ENCODE peak calls at places on chromosomes 5 and 9, in ten cellular contexts. One of them, this sample, is unnamed.
A peak's percentile ranks its signal among the peaks of the same experiment; 100 is the strongest.

GRCh38 chr5:134140530-134141201 is 26.2 kb downstream of the TCF7 start:
- DNase-seq in NCI-H1092: peak; percentile 17
- DNase-seq in stimulated activated CD4-positive, alpha-beta T cell treated with anti-CD3 and anti-CD28 coated beads, Interleukin-1b, Interleukin-23, amount 100 ng/mL, for 1 hour: peak; percentile 43
- DNase-seq in iPS DF 6.9: peak; percentile 63
- DNase-seq in cardiac muscle cell: peak; percentile 82
- DNase-seq in GM19239: no peak
- DNase-seq in myocyte: peak; percentile 78
- DNase-seq in SW 1271: peak; percentile 65
- DNase-seq in lower lobe of right lung: peak; percentile 68
- DNase-seq in activated naive CD4-positive, alpha-beta T cell: no peak
- DNase-seq in this sample: no peak

GRCh38 chr5:66993448-66993847 is 203.2 kb downstream of the CD180 start:
- DNase-seq in cardiac muscle cell: no peak
- DNase-seq in myocyte: no peak
- DNase-seq in stimulated activated CD4-positive, alpha-beta T cell treated with anti-CD3 and anti-CD28 coated beads, Interleukin-1b, Interleukin-23, amount 100 ng/mL, for 1 hour: no peak
- DNase-seq in activated naive CD4-positive, alpha-beta T cell: no peak
- DNase-seq in lower lobe of right lung: no peak
- DNase-seq in iPS DF 6.9: no peak
- DNase-seq in GM19239: no peak
- DNase-seq in SW 1271: no peak
- DNase-seq in NCI-H1092: no peak
- DNase-seq in this sample: no peak

GRCh38 chr9:121700831-121701419 is 49.5 kb downstream of the DAB2IP start:
- DNase-seq in SW 1271: no peak
- DNase-seq in iPS DF 6.9: no peak
- DNase-seq in stimulated activated CD4-positive, alpha-beta T cell treated with anti-CD3 and anti-CD28 coated beads, Interleukin-1b, Interleukin-23, amount 100 ng/mL, for 1 hour: no peak
- DNase-seq in lower lobe of right lung: no peak
- DNase-seq in cardiac muscle cell: no peak
- DNase-seq in myocyte: no peak
- DNase-seq in activated naive CD4-positive, alpha-beta T cell: no peak
- DNase-seq in GM19239: no peak
- DNase-seq in NCI-H1092: no peak
- DNase-seq in this sample: no peak

GRCh38 chr5:73887688-73888087 is 261.7 kb downstream of the ARHGEF28 start:
- DNase-seq in NCI-H1092: no peak
- DNase-seq in iPS DF 6.9: no peak
- DNase-seq in lower lobe of right lung: no peak
- DNase-seq in GM19239: no peak
- DNase-seq in stimulated activated CD4-positive, alpha-beta T cell treated with anti-CD3 and anti-CD28 coated beads, Interleukin-1b, Interleukin-23, amount 100 ng/mL, for 1 hour: no peak
- DNase-seq in activated naive CD4-positive, alpha-beta T cell: no peak
- DNase-seq in myocyte: no peak
- DNase-seq in cardiac muscle cell: no peak
- DNase-seq in SW 1271: no peak
- DNase-seq in this sample: no peak

GRCh38 chr5:112109331-112109993 is 309.6 kb downstream of the EPB41L4A start:
- DNase-seq in iPS DF 6.9: peak; percentile 16
- DNase-seq in cardiac muscle cell: peak; percentile 95
- DNase-seq in NCI-H1092: peak; percentile 1
- DNase-seq in SW 1271: no peak
- DNase-seq in activated naive CD4-positive, alpha-beta T cell: no peak
- DNase-seq in GM19239: no peak
- DNase-seq in lower lobe of right lung: peak; percentile 72
- DNase-seq in stimulated activated CD4-positive, alpha-beta T cell treated with anti-CD3 and anti-CD28 coated beads, Interleukin-1b, Interleukin-23, amount 100 ng/mL, for 1 hour: no peak
- DNase-seq in myocyte: peak; percentile 21
- DNase-seq in this sample: no peak

GRCh38 chr9:94825620-94825958 is 99.1 kb downstream of the AOPEP start:
- DNase-seq in cardiac muscle cell: no peak
- DNase-seq in activated naive CD4-positive, alpha-beta T cell: no peak
- DNase-seq in SW 1271: no peak
- DNase-seq in stimulated activated CD4-positive, alpha-beta T cell treated with anti-CD3 and anti-CD28 coated beads, Interleukin-1b, Interleukin-23, amount 100 ng/mL, for 1 hour: no peak
- DNase-seq in iPS DF 6.9: no peak
- DNase-seq in lower lobe of right lung: no peak
- DNase-seq in myocyte: no peak
- DNase-seq in GM19239: no peak
- DNase-seq in NCI-H1092: no peak
- DNase-seq in this sample: no peak

GRCh38 chr5:4520557-4520956 is 619.6 kb upstream of the ADAMTS16 start:
- DNase-seq in myocyte: no peak
- DNase-seq in NCI-H1092: no peak
- DNase-seq in lower lobe of right lung: no peak
- DNase-seq in GM19239: no peak
- DNase-seq in SW 1271: no peak
- DNase-seq in iPS DF 6.9: no peak
- DNase-seq in stimulated activated CD4-positive, alpha-beta T cell treated with anti-CD3 and anti-CD28 coated beads, Interleukin-1b, Interleukin-23, amount 100 ng/mL, for 1 hour: no peak
- DNase-seq in activated naive CD4-positive, alpha-beta T cell: no peak
- DNase-seq in cardiac muscle cell: no peak
- DNase-seq in this sample: no peak

GRCh38 chr5:143739741-143740140 is 72.2 kb upstream of the HMHB1 start:
- DNase-seq in cardiac muscle cell: no peak
- DNase-seq in stimulated activated CD4-positive, alpha-beta T cell treated with anti-CD3 and anti-CD28 coated beads, Interleukin-1b, Interleukin-23, amount 100 ng/mL, for 1 hour: no peak
- DNase-seq in NCI-H1092: no peak
- DNase-seq in myocyte: no peak
- DNase-seq in SW 1271: no peak
- DNase-seq in iPS DF 6.9: no peak
- DNase-seq in activated naive CD4-positive, alpha-beta T cell: no peak
- DNase-seq in GM19239: no peak
- DNase-seq in lower lobe of right lung: no peak
- DNase-seq in this sample: no peak

GRCh38 chr9:136858844-136859757 is 7.0 kb downstream of the MAMDC4 start:
- DNase-seq in NCI-H1092: no peak
- DNase-seq in cardiac muscle cell: peak; percentile 54
- DNase-seq in myocyte: no peak
- DNase-seq in stimulated activated CD4-positive, alpha-beta T cell treated with anti-CD3 and anti-CD28 coated beads, Interleukin-1b, Interleukin-23, amount 100 ng/mL, for 1 hour: no peak
- DNase-seq in lower lobe of right lung: peak; percentile 70
- DNase-seq in activated naive CD4-positive, alpha-beta T cell: no peak
- DNase-seq in SW 1271: no peak
- DNase-seq in GM19239: no peak
- DNase-seq in iPS DF 6.9: no peak
- DNase-seq in this sample: peak; percentile 53

GRCh38 chr9:68844623-68845612 is 139.9 kb downstream of the PIP5K1B start:
- DNase-seq in stimulated activated CD4-positive, alpha-beta T cell treated with anti-CD3 and anti-CD28 coated beads, Interleukin-1b, Interleukin-23, amount 100 ng/mL, for 1 hour: no peak
- DNase-seq in NCI-H1092: peak; percentile 29
- DNase-seq in myocyte: peak; percentile 50
- DNase-seq in lower lobe of right lung: no peak
- DNase-seq in activated naive CD4-positive, alpha-beta T cell: no peak
- DNase-seq in iPS DF 6.9: no peak
- DNase-seq in cardiac muscle cell: peak; percentile 55
- DNase-seq in GM19239: peak; percentile 28
- DNase-seq in SW 1271: peak; percentile 22
- DNase-seq in this sample: no peak

GRCh38 chr5:140043508-140043872 is 391 bp upstream of the NRG2 start:
- DNase-seq in myocyte: no peak
- DNase-seq in activated naive CD4-positive, alpha-beta T cell: no peak
- DNase-seq in GM19239: no peak
- DNase-seq in SW 1271: peak; percentile 90
- DNase-seq in NCI-H1092: no peak
- DNase-seq in iPS DF 6.9: no peak
- DNase-seq in lower lobe of right lung: no peak
- DNase-seq in stimulated activated CD4-positive, alpha-beta T cell treated with anti-CD3 and anti-CD28 coated beads, Interleukin-1b, Interleukin-23, amount 100 ng/mL, for 1 hour: no peak
- DNase-seq in cardiac muscle cell: no peak
- DNase-seq in this sample: no peak

GRCh38 chr9:112421771-112422222 is 41.9 kb downstream of the HSDL2 start:
- DNase-seq in SW 1271: no peak
- DNase-seq in GM19239: no peak
- DNase-seq in myocyte: peak; percentile 48
- DNase-seq in lower lobe of right lung: no peak
- DNase-seq in iPS DF 6.9: no peak
- DNase-seq in stimulated activated CD4-positive, alpha-beta T cell treated with anti-CD3 and anti-CD28 coated beads, Interleukin-1b, Interleukin-23, amount 100 ng/mL, for 1 hour: no peak
- DNase-seq in NCI-H1092: no peak
- DNase-seq in activated naive CD4-positive, alpha-beta T cell: no peak
- DNase-seq in cardiac muscle cell: peak; percentile 2
- DNase-seq in this sample: no peak

GRCh38 chr5:135091286-135091685 is 57.3 kb upstream of the PITX1 start:
- DNase-seq in lower lobe of right lung: no peak
- DNase-seq in activated naive CD4-positive, alpha-beta T cell: no peak
- DNase-seq in NCI-H1092: no peak
- DNase-seq in SW 1271: no peak
- DNase-seq in myocyte: no peak
- DNase-seq in cardiac muscle cell: no peak
- DNase-seq in GM19239: no peak
- DNase-seq in iPS DF 6.9: no peak
- DNase-seq in stimulated activated CD4-positive, alpha-beta T cell treated with anti-CD3 and anti-CD28 coated beads, Interleukin-1b, Interleukin-23, amount 100 ng/mL, for 1 hour: no peak
- DNase-seq in this sample: no peak

GRCh38 chr5:120538149-120538548 is 74.0 kb downstream of the PRR16 start:
- DNase-seq in iPS DF 6.9: no peak
- DNase-seq in NCI-H1092: no peak
- DNase-seq in activated naive CD4-positive, alpha-beta T cell: no peak
- DNase-seq in cardiac muscle cell: no peak
- DNase-seq in lower lobe of right lung: no peak
- DNase-seq in GM19239: no peak
- DNase-seq in stimulated activated CD4-positive, alpha-beta T cell treated with anti-CD3 and anti-CD28 coated beads, Interleukin-1b, Interleukin-23, amount 100 ng/mL, for 1 hour: no peak
- DNase-seq in SW 1271: peak; percentile 51
- DNase-seq in myocyte: no peak
- DNase-seq in this sample: no peak

GRCh38 chr9:95067888-95068287 is 249.6 kb downstream of the FANCC start:
- DNase-seq in activated naive CD4-positive, alpha-beta T cell: no peak
- DNase-seq in myocyte: no peak
- DNase-seq in iPS DF 6.9: no peak
- DNase-seq in lower lobe of right lung: no peak
- DNase-seq in cardiac muscle cell: no peak
- DNase-seq in SW 1271: no peak
- DNase-seq in stimulated activated CD4-positive, alpha-beta T cell treated with anti-CD3 and anti-CD28 coated beads, Interleukin-1b, Interleukin-23, amount 100 ng/mL, for 1 hour: no peak
- DNase-seq in GM19239: no peak
- DNase-seq in NCI-H1092: no peak
- DNase-seq in this sample: no peak

GRCh38 chr5:35884789-35885172 is 28.1 kb downstream of the IL7R start:
- DNase-seq in cardiac muscle cell: no peak
- DNase-seq in lower lobe of right lung: no peak
- DNase-seq in activated naive CD4-positive, alpha-beta T cell: no peak
- DNase-seq in myocyte: no peak
- DNase-seq in SW 1271: no peak
- DNase-seq in stimulated activated CD4-positive, alpha-beta T cell treated with anti-CD3 and anti-CD28 coated beads, Interleukin-1b, Interleukin-23, amount 100 ng/mL, for 1 hour: no peak
- DNase-seq in iPS DF 6.9: no peak
- DNase-seq in NCI-H1092: no peak
- DNase-seq in GM19239: no peak
- DNase-seq in this sample: no peak

GRCh38 chr5:74017786-74018211 is 391.8 kb downstream of the ARHGEF28 start:
- DNase-seq in NCI-H1092: peak; percentile 81
- DNase-seq in cardiac muscle cell: peak; percentile 26
- DNase-seq in GM19239: no peak
- DNase-seq in stimulated activated CD4-positive, alpha-beta T cell treated with anti-CD3 and anti-CD28 coated beads, Interleukin-1b, Interleukin-23, amount 100 ng/mL, for 1 hour: no peak
- DNase-seq in myocyte: peak; percentile 60
- DNase-seq in iPS DF 6.9: no peak
- DNase-seq in lower lobe of right lung: no peak
- DNase-seq in activated naive CD4-positive, alpha-beta T cell: no peak
- DNase-seq in SW 1271: peak; percentile 19
- DNase-seq in this sample: no peak

GRCh38 chr9:113370806-113371325 is 5.9 kb downstream of the HDHD3 start:
- DNase-seq in lower lobe of right lung: no peak
- DNase-seq in stimulated activated CD4-positive, alpha-beta T cell treated with anti-CD3 and anti-CD28 coated beads, Interleukin-1b, Interleukin-23, amount 100 ng/mL, for 1 hour: no peak
- DNase-seq in iPS DF 6.9: no peak
- DNase-seq in GM19239: no peak
- DNase-seq in myocyte: no peak
- DNase-seq in SW 1271: no peak
- DNase-seq in NCI-H1092: no peak
- DNase-seq in activated naive CD4-positive, alpha-beta T cell: no peak
- DNase-seq in cardiac muscle cell: no peak
- DNase-seq in this sample: no peak

GRCh38 chr5:31393126-31393525 is 138.8 kb downstream of the DROSHA start:
- DNase-seq in NCI-H1092: no peak
- DNase-seq in GM19239: no peak
- DNase-seq in lower lobe of right lung: no peak
- DNase-seq in cardiac muscle cell: no peak
- DNase-seq in stimulated activated CD4-positive, alpha-beta T cell treated with anti-CD3 and anti-CD28 coated beads, Interleukin-1b, Interleukin-23, amount 100 ng/mL, for 1 hour: no peak
- DNase-seq in myocyte: no peak
- DNase-seq in activated naive CD4-positive, alpha-beta T cell: no peak
- DNase-seq in SW 1271: no peak
- DNase-seq in iPS DF 6.9: no peak
- DNase-seq in this sample: no peak

GRCh38 chr5:95358858-95359257 is 32.3 kb upstream of the FAM81B start:
- DNase-seq in NCI-H1092: no peak
- DNase-seq in myocyte: no peak
- DNase-seq in stimulated activated CD4-positive, alpha-beta T cell treated with anti-CD3 and anti-CD28 coated beads, Interleukin-1b, Interleukin-23, amount 100 ng/mL, for 1 hour: no peak
- DNase-seq in lower lobe of right lung: no peak
- DNase-seq in SW 1271: no peak
- DNase-seq in iPS DF 6.9: no peak
- DNase-seq in GM19239: no peak
- DNase-seq in cardiac muscle cell: no peak
- DNase-seq in activated naive CD4-positive, alpha-beta T cell: no peak
- DNase-seq in this sample: no peak

GRCh38 chr5:71653119-71653518 is 66.0 kb upstream of the CARTPT start:
- DNase-seq in GM19239: no peak
- DNase-seq in cardiac muscle cell: peak; percentile 51
- DNase-seq in NCI-H1092: no peak
- DNase-seq in myocyte: no peak
- DNase-seq in iPS DF 6.9: no peak
- DNase-seq in stimulated activated CD4-positive, alpha-beta T cell treated with anti-CD3 and anti-CD28 coated beads, Interleukin-1b, Interleukin-23, amount 100 ng/mL, for 1 hour: no peak
- DNase-seq in SW 1271: no peak
- DNase-seq in lower lobe of right lung: no peak
- DNase-seq in activated naive CD4-positive, alpha-beta T cell: no peak
- DNase-seq in this sample: no peak

GRCh38 chr5:108122701-108123100 is 259.2 kb downstream of the FBXL17 start:
- DNase-seq in activated naive CD4-positive, alpha-beta T cell: no peak
- DNase-seq in stimulated activated CD4-positive, alpha-beta T cell treated with anti-CD3 and anti-CD28 coated beads, Interleukin-1b, Interleukin-23, amount 100 ng/mL, for 1 hour: no peak
- DNase-seq in myocyte: no peak
- DNase-seq in lower lobe of right lung: no peak
- DNase-seq in GM19239: no peak
- DNase-seq in iPS DF 6.9: no peak
- DNase-seq in cardiac muscle cell: no peak
- DNase-seq in NCI-H1092: no peak
- DNase-seq in SW 1271: no peak
- DNase-seq in this sample: no peak

This sample was measured in left lung.